ENCODE peak calls at places on chromosomes 3 and 15, in ten cellular contexts. One of them, this sample, is unnamed.

GRCh38 chr15:85785887-85786777 is 8.6 kb downstream of the KLHL25 start:
- DNase-seq in Panc1: no peak
- DNase-seq in endodermal cell: peak; percentile 65
- DNase-seq in cardiac muscle cell: no peak
- DNase-seq in CD4-positive, CD25-positive, alpha-beta regulatory T cell: no peak
- DNase-seq in CD4-positive, alpha-beta memory T cell: no peak
- DNase-seq in uterus: no peak
- DNase-seq in thoracic aorta: peak; percentile 20
- DNase-seq in A549: peak; percentile 31
- DNase-seq in SJSA1: peak; percentile 22
- DNase-seq in this sample: no peak

GRCh38 chr3:186035277-186035676 is 73.6 kb downstream of the ETV5 start:
- DNase-seq in Panc1: no peak
- DNase-seq in CD4-positive, CD25-positive, alpha-beta regulatory T cell: no peak
- DNase-seq in uterus: no peak
- DNase-seq in thoracic aorta: no peak
- DNase-seq in A549: no peak
- DNase-seq in cardiac muscle cell: no peak
- DNase-seq in CD4-positive, alpha-beta memory T cell: no peak
- DNase-seq in SJSA1: no peak
- DNase-seq in endodermal cell: no peak
- DNase-seq in this sample: no peak

GRCh38 chr3:192884831-192885356 is 32.8 kb downstream of the MB21D2 start:
- DNase-seq in CD4-positive, alpha-beta memory T cell: no peak
- DNase-seq in A549: no peak
- DNase-seq in cardiac muscle cell: no peak
- DNase-seq in SJSA1: no peak
- DNase-seq in endodermal cell: no peak
- DNase-seq in CD4-positive, CD25-positive, alpha-beta regulatory T cell: no peak
- DNase-seq in thoracic aorta: no peak
- DNase-seq in Panc1: no peak
- DNase-seq in uterus: no peak
- DNase-seq in this sample: no peak

GRCh38 chr3:142019794-142020320 is 129.5 kb downstream of the TFDP2 start:
- DNase-seq in thoracic aorta: no peak
- DNase-seq in CD4-positive, alpha-beta memory T cell: no peak
- DNase-seq in uterus: no peak
- DNase-seq in CD4-positive, CD25-positive, alpha-beta regulatory T cell: no peak
- DNase-seq in A549: no peak
- DNase-seq in SJSA1: no peak
- DNase-seq in Panc1: no peak
- DNase-seq in endodermal cell: no peak
- DNase-seq in cardiac muscle cell: no peak
- DNase-seq in this sample: no peak

GRCh38 chr3:30122359-30122758 is 484.0 kb upstream of the TGFBR2 start:
- DNase-seq in CD4-positive, CD25-positive, alpha-beta regulatory T cell: no peak
- DNase-seq in thoracic aorta: no peak
- DNase-seq in A549: no peak
- DNase-seq in SJSA1: no peak
- DNase-seq in cardiac muscle cell: no peak
- DNase-seq in uterus: no peak
- DNase-seq in CD4-positive, alpha-beta memory T cell: no peak
- DNase-seq in Panc1: no peak
- DNase-seq in endodermal cell: no peak
- DNase-seq in this sample: no peak

GRCh38 chr3:75332784-75333183 is 331.3 kb upstream of the FRG2C start:
- DNase-seq in SJSA1: no peak
- DNase-seq in cardiac muscle cell: no peak
- DNase-seq in uterus: no peak
- DNase-seq in thoracic aorta: no peak
- DNase-seq in endodermal cell: no peak
- DNase-seq in CD4-positive, CD25-positive, alpha-beta regulatory T cell: no peak
- DNase-seq in CD4-positive, alpha-beta memory T cell: no peak
- DNase-seq in A549: no peak
- DNase-seq in Panc1: no peak
- DNase-seq in this sample: no peak

GRCh38 chr15:61186905-61187865 is 41.9 kb downstream of the RORA start:
- DNase-seq in endodermal cell: no peak
- DNase-seq in SJSA1: no peak
- DNase-seq in CD4-positive, CD25-positive, alpha-beta regulatory T cell: no peak
- DNase-seq in thoracic aorta: no peak
- DNase-seq in uterus: peak; percentile 48
- DNase-seq in CD4-positive, alpha-beta memory T cell: no peak
- DNase-seq in A549: no peak
- DNase-seq in Panc1: no peak
- DNase-seq in cardiac muscle cell: peak; percentile 88
- DNase-seq in this sample: no peak

GRCh38 chr3:16060358-16060852 is 114.1 kb upstream of the GALNT15 start:
- DNase-seq in SJSA1: peak; percentile 96
- DNase-seq in uterus: peak; percentile 73
- DNase-seq in A549: peak; percentile 98
- DNase-seq in Panc1: peak; percentile 95
- DNase-seq in endodermal cell: peak; percentile 77
- DNase-seq in CD4-positive, CD25-positive, alpha-beta regulatory T cell: no peak
- DNase-seq in CD4-positive, alpha-beta memory T cell: no peak
- DNase-seq in cardiac muscle cell: no peak
- DNase-seq in thoracic aorta: peak; percentile 39
- DNase-seq in this sample: no peak

GRCh38 chr3:66236281-66236680 is 15.5 kb downstream of the SLC25A26 start:
- DNase-seq in CD4-positive, alpha-beta memory T cell: no peak
- DNase-seq in A549: peak; percentile 6
- DNase-seq in Panc1: no peak
- DNase-seq in endodermal cell: peak; percentile 58
- DNase-seq in uterus: no peak
- DNase-seq in CD4-positive, CD25-positive, alpha-beta regulatory T cell: no peak
- DNase-seq in thoracic aorta: no peak
- DNase-seq in SJSA1: no peak
- DNase-seq in cardiac muscle cell: peak; percentile 36
- DNase-seq in this sample: no peak

GRCh38 chr3:183911763-183912506 is 27.3 kb upstream of the PARL start:
- DNase-seq in uterus: no peak
- DNase-seq in SJSA1: no peak
- DNase-seq in A549: no peak
- DNase-seq in CD4-positive, CD25-positive, alpha-beta regulatory T cell: no peak
- DNase-seq in endodermal cell: no peak
- DNase-seq in cardiac muscle cell: no peak
- DNase-seq in CD4-positive, alpha-beta memory T cell: no peak
- DNase-seq in Panc1: peak; percentile 10
- DNase-seq in thoracic aorta: no peak
- DNase-seq in this sample: no peak

GRCh38 chr3:49715611-49716121 is 3.8 kb downstream of the AMIGO3 start:
- DNase-seq in uterus: peak; percentile 22
- DNase-seq in SJSA1: no peak
- DNase-seq in cardiac muscle cell: no peak
- DNase-seq in CD4-positive, CD25-positive, alpha-beta regulatory T cell: no peak
- DNase-seq in Panc1: no peak
- DNase-seq in CD4-positive, alpha-beta memory T cell: no peak
- DNase-seq in A549: no peak
- DNase-seq in endodermal cell: no peak
- DNase-seq in thoracic aorta: no peak
- DNase-seq in this sample: no peak

GRCh38 chr15:23877502-23878412 is 190.7 kb upstream of the NDN start:
- DNase-seq in thoracic aorta: no peak
- DNase-seq in A549: peak; percentile 79
- DNase-seq in endodermal cell: peak; percentile 92
- DNase-seq in CD4-positive, CD25-positive, alpha-beta regulatory T cell: no peak
- DNase-seq in SJSA1: no peak
- DNase-seq in Panc1: no peak
- DNase-seq in uterus: peak; percentile 28
- DNase-seq in CD4-positive, alpha-beta memory T cell: no peak
- DNase-seq in cardiac muscle cell: peak; percentile 81
- DNase-seq in this sample: no peak

GRCh38 chr3:179067839-179068238 is 3.8 kb downstream of the ZMAT3 start:
- DNase-seq in uterus: no peak
- DNase-seq in CD4-positive, alpha-beta memory T cell: no peak
- DNase-seq in A549: no peak
- DNase-seq in SJSA1: no peak
- DNase-seq in thoracic aorta: no peak
- DNase-seq in endodermal cell: no peak
- DNase-seq in cardiac muscle cell: peak; percentile 13
- DNase-seq in CD4-positive, CD25-positive, alpha-beta regulatory T cell: no peak
- DNase-seq in Panc1: no peak
- DNase-seq in this sample: no peak

GRCh38 chr3:31039145-31039544 is 144.7 kb upstream of the GADL1 start:
- DNase-seq in thoracic aorta: no peak
- DNase-seq in CD4-positive, alpha-beta memory T cell: no peak
- DNase-seq in endodermal cell: no peak
- DNase-seq in cardiac muscle cell: no peak
- DNase-seq in CD4-positive, CD25-positive, alpha-beta regulatory T cell: no peak
- DNase-seq in uterus: no peak
- DNase-seq in Panc1: no peak
- DNase-seq in SJSA1: no peak
- DNase-seq in A549: no peak
- DNase-seq in this sample: no peak

DNA sequence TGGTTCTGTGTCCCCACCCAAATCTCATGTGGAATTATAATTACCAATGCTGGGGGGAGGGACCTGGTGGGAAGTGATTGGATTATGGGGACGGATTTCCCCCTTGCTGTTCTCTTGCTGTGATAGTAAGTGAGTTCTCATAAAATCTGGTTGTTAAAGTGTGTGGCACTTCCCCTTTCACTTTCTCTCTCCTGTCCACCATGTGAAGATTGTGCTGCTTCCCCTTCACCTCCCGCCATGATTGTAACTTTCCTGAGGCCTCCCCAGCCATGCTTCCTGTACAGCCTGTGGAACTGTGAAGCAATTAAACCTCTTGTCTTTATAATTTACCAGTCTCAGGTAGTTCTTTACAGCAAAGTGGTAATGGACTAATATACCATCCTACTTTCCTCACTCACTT is 289.6 kb downstream of the EFHB start:
- DNase-seq in CD4-positive, CD25-positive, alpha-beta regulatory T cell: no peak
- DNase-seq in uterus: no peak
- DNase-seq in Panc1: no peak
- DNase-seq in cardiac muscle cell: no peak
- DNase-seq in SJSA1: no peak
- DNase-seq in A549: no peak
- DNase-seq in thoracic aorta: no peak
- DNase-seq in endodermal cell: no peak
- DNase-seq in CD4-positive, alpha-beta memory T cell: no peak
- DNase-seq in this sample: no peak
- H3K9me3 ChIP-seq in CD4-positive, CD25-positive, alpha-beta regulatory T cell: no peaks in the 10 kb centered on the region
- H3K9me3 ChIP-seq in uterus: no peaks in the 10 kb centered on the region
- H3K9me3 ChIP-seq in Panc1: no peaks in the 10 kb centered on the region
- H3K9me3 ChIP-seq in cardiac muscle cell: no peaks in the 10 kb centered on the region
- H3K9me3 ChIP-seq in SJSA1: no peaks in the 10 kb centered on the region
- H3K9me3 ChIP-seq in A549: no peaks in the 10 kb centered on the region
- H3K9me3 ChIP-seq in thoracic aorta: no peaks in the 10 kb centered on the region
- H3K9me3 ChIP-seq in endodermal cell: no peaks in the 10 kb centered on the region
- H3K9me3 ChIP-seq in CD4-positive, alpha-beta memory T cell: no peaks in the 10 kb centered on the region
- H3K9me3 ChIP-seq in this sample: no peaks in the 10 kb centered on the region

DNA sequence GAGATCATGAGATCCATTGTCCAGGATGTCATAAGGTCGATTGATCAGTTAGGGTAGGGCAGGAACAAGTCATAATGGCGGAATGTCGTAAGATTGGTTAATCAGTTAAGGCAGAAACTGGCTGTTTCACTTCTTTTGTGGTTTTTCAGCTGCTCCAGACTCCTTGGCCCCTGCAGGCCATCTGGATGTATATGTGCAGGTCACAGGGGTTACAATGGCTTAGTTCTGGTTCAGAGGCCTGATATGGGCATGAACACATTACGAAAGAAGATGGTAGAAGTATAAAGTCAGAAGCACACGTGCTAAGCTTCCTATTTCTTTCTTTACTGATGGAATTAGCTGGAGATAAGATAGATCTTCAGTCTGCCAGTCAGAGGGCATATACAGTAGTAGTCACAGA is 315.4 kb upstream of the LRRC3B start:
- DNase-seq in SJSA1: no peak
- DNase-seq in A549: no peak
- DNase-seq in thoracic aorta: no peak
- DNase-seq in cardiac muscle cell: no peak
- DNase-seq in Panc1: no peak
- DNase-seq in uterus: no peak
- DNase-seq in CD4-positive, CD25-positive, alpha-beta regulatory T cell: no peak
- DNase-seq in CD4-positive, alpha-beta memory T cell: no peak
- DNase-seq in endodermal cell: no peak
- DNase-seq in this sample: no peak
- H3K9me3 ChIP-seq in SJSA1: no peaks in the 10 kb centered on the region
- H3K9me3 ChIP-seq in A549: no peaks in the 10 kb centered on the region
- H3K9me3 ChIP-seq in thoracic aorta: no peaks in the 10 kb centered on the region
- H3K9me3 ChIP-seq in cardiac muscle cell: no peaks in the 10 kb centered on the region
- H3K9me3 ChIP-seq in Panc1: no peaks in the 10 kb centered on the region
- H3K9me3 ChIP-seq in uterus: no peaks in the 10 kb centered on the region
- H3K9me3 ChIP-seq in CD4-positive, CD25-positive, alpha-beta regulatory T cell: no peaks in the 10 kb centered on the region
- H3K9me3 ChIP-seq in CD4-positive, alpha-beta memory T cell: no peaks in the 10 kb centered on the region
- H3K9me3 ChIP-seq in endodermal cell: no peaks in the 10 kb centered on the region
- H3K9me3 ChIP-seq in this sample: no peaks in the 10 kb centered on the region

GRCh38 chr15:39133201-39133600 is 447.7 kb upstream of the THBS1 start:
- DNase-seq in Panc1: no peak
- DNase-seq in A549: peak; percentile 82
- DNase-seq in SJSA1: peak; percentile 79
- DNase-seq in thoracic aorta: no peak
- DNase-seq in CD4-positive, alpha-beta memory T cell: no peak
- DNase-seq in endodermal cell: no peak
- DNase-seq in cardiac muscle cell: peak; percentile 8
- DNase-seq in uterus: no peak
- DNase-seq in CD4-positive, CD25-positive, alpha-beta regulatory T cell: no peak
- DNase-seq in this sample: no peak
- H3K9me3 ChIP-seq in Panc1: peaks cover 6% of the 10 kb centered on the region
- H3K9me3 ChIP-seq in A549: peaks cover 4% of the 10 kb centered on the region
- H3K9me3 ChIP-seq in SJSA1: no peaks in the 10 kb centered on the region
- H3K9me3 ChIP-seq in thoracic aorta: no peaks in the 10 kb centered on the region
- H3K9me3 ChIP-seq in CD4-positive, alpha-beta memory T cell: no peaks in the 10 kb centered on the region
- H3K9me3 ChIP-seq in endodermal cell: no peaks in the 10 kb centered on the region
- H3K9me3 ChIP-seq in cardiac muscle cell: no peaks in the 10 kb centered on the region
- H3K9me3 ChIP-seq in uterus: no peaks in the 10 kb centered on the region
- H3K9me3 ChIP-seq in CD4-positive, CD25-positive, alpha-beta regulatory T cell: no peaks in the 10 kb centered on the region
- H3K9me3 ChIP-seq in this sample: no peaks in the 10 kb centered on the region

GRCh38 chr3:13976469-13976868 is 96.6 kb upstream of the WNT7A start:
- DNase-seq in SJSA1: no peak
- DNase-seq in cardiac muscle cell: no peak
- DNase-seq in uterus: no peak
- DNase-seq in CD4-positive, alpha-beta memory T cell: no peak
- DNase-seq in CD4-positive, CD25-positive, alpha-beta regulatory T cell: no peak
- DNase-seq in Panc1: no peak
- DNase-seq in endodermal cell: no peak
- DNase-seq in thoracic aorta: no peak
- DNase-seq in A549: no peak
- DNase-seq in this sample: no peak

GRCh38 chr3:13972679-13973379 is 93.0 kb upstream of the WNT7A start:
- DNase-seq in cardiac muscle cell: no peak
- DNase-seq in thoracic aorta: no peak
- DNase-seq in uterus: no peak
- DNase-seq in endodermal cell: no peak
- DNase-seq in SJSA1: no peak
- DNase-seq in A549: no peak
- DNase-seq in CD4-positive, CD25-positive, alpha-beta regulatory T cell: no peak
- DNase-seq in CD4-positive, alpha-beta memory T cell: no peak
- DNase-seq in Panc1: no peak
- DNase-seq in this sample: no peak

GRCh38 chr3:13975686-13976085 is 95.8 kb upstream of the WNT7A start:
- DNase-seq in endodermal cell: no peak
- DNase-seq in SJSA1: no peak
- DNase-seq in CD4-positive, CD25-positive, alpha-beta regulatory T cell: no peak
- DNase-seq in CD4-positive, alpha-beta memory T cell: no peak
- DNase-seq in uterus: no peak
- DNase-seq in thoracic aorta: no peak
- DNase-seq in cardiac muscle cell: no peak
- DNase-seq in A549: no peak
- DNase-seq in Panc1: no peak
- DNase-seq in this sample: no peak
- H3K9me3 ChIP-seq in endodermal cell: peaks cover 59% of the 10 kb centered on the region
- H3K9me3 ChIP-seq in SJSA1: no peaks in the 10 kb centered on the region
- H3K9me3 ChIP-seq in CD4-positive, CD25-positive, alpha-beta regulatory T cell: peaks cover 20% of the 10 kb centered on the region
- H3K9me3 ChIP-seq in CD4-positive, alpha-beta memory T cell: no peaks in the 10 kb centered on the region
- H3K9me3 ChIP-seq in uterus: no peaks in the 10 kb centered on the region
- H3K9me3 ChIP-seq in thoracic aorta: peaks cover 15% of the 10 kb centered on the region
- H3K9me3 ChIP-seq in cardiac muscle cell: no peaks in the 10 kb centered on the region
- H3K9me3 ChIP-seq in A549: peaks cover 14% of the 10 kb centered on the region
- H3K9me3 ChIP-seq in Panc1: no peaks in the 10 kb centered on the region
- H3K9me3 ChIP-seq in this sample: peaks cover 4% of the 10 kb centered on the region

This sample was measured in T-helper 17 cell.